ENCODE peak calls at places on chromosome 18, in four cellular contexts. A, Q, Y and F are unnamed samples. For H3K4me1, the result is how much of the 10 kb centered on the place peaks cover.

GRCh38 chr18:11203998-11204397 is 54.6 kb upstream of the PIEZO2 start:
- DNase-seq in A (no peak), Y (no peak), Q (no peak), F (no peak)

GRCh38 chr18:26192233-26192632 is 34.0 kb upstream of the TAF4B start:
- DNase-seq in A (no peak), Y (no peak), Q (no peak), F (no peak)

GRCh38 chr18:3340015-3340681 is 78.2 kb downstream of the MYL12B start:
- DNase-seq in Q (no peak), A (peak), Y (no peak), F (peak)

GRCh38 chr18:21686282-21687105 is 18.1 kb downstream of the ABHD3 start:
- DNase-seq in Y (peak), Q (no peak), A (no peak), F (peak)

GRCh38 chr18:79405019-79405780 is 9.5 kb downstream of the NFATC1 start:
- DNase-seq in Q (no peak), A (no peak), Y (no peak), F (no peak)

GRCh38 chr18:6960656-6961055 is 156.9 kb downstream of the LAMA1 start:
- DNase-seq in A (peak), Y (no peak), Q (no peak), F (peak)

GRCh38 chr18:30987479-30988241 is 54.9 kb downstream of the DSC3 start:
- DNase-seq in Q (no peak), Y (peak), A (peak), F (peak)

GRCh38 chr18:38933322-38933721 is 1367.7 kb upstream of the CELF4 start:
- DNase-seq in Q (no peak), A (peak), Y (no peak), F (no peak)

GRCh38 chr18:79744625-79745024 is 53.1 kb upstream of the KCNG2 start:
- DNase-seq in A (no peak), Y (no peak), Q (no peak), F (no peak)

GRCh38 chr18:53909668-53910067 is 314.8 kb downstream of the MBD2 start:
- DNase-seq in Y (no peak), Q (no peak), A (peak), F (no peak)

GRCh38 chr18:79518683-79519128 is 123.0 kb downstream of the NFATC1 start:
- DNase-seq in Q (no peak), Y (no peak), A (no peak), F (no peak)

GRCh38 chr18:44764863-44765262 is 84.2 kb downstream of the SETBP1 start:
- DNase-seq in Y (no peak), Q (no peak), A (no peak), F (no peak)

GRCh38 chr18:44765451-44765850 is 84.8 kb downstream of the SETBP1 start:
- DNase-seq in Q (no peak), A (no peak), Y (no peak), F (no peak)

GRCh38 chr18:44761812-44762211 is 81.1 kb downstream of the SETBP1 start:
- DNase-seq in Q (no peak), A (no peak), Y (peak), F (no peak)

GRCh38 chr18:44766461-44766860 is 85.8 kb downstream of the SETBP1 start:
- DNase-seq in A (no peak), Y (no peak), Q (no peak), F (no peak)

GRCh38 chr18:44763327-44763726 is 82.6 kb downstream of the SETBP1 start:
- DNase-seq in Q (no peak), A (no peak), Y (no peak), F (no peak)
- H3K4me1 ChIP-seq in Q (under half), A (under half), Y (half or more), F (under half)

GRCh38 chr18:35139517-35139916 is 98.3 kb downstream of the MAPRE2 start:
- DNase-seq in Y (no peak), Q (no peak), A (no peak), F (no peak)

GRCh38 chr18:35138773-35139172 is 97.6 kb downstream of the MAPRE2 start:
- DNase-seq in A (no peak), Y (no peak), Q (no peak), F (no peak)

GRCh38 chr18:35136248-35136647 is 95.0 kb downstream of the MAPRE2 start:
- DNase-seq in A (no peak), Q (no peak), Y (no peak), F (no peak)

GRCh38 chr18:35134190-35134730 is 93.0 kb downstream of the MAPRE2 start:
- DNase-seq in A (no peak), Q (no peak), Y (no peak), F (no peak)

GRCh38 chr18:35137632-35138031 is 96.4 kb downstream of the MAPRE2 start:
- DNase-seq in Q (no peak), A (no peak), Y (no peak), F (no peak)
- H3K4me1 ChIP-seq in Q (under half), A (under half), Y (under half), F (under half)

GRCh38 chr18:27666070-27666469 is 481.0 kb upstream of the CHST9 start:
- DNase-seq in Y (no peak), Q (no peak), A (no peak), F (no peak)

GRCh38 chr18:27662537-27662936 is 477.4 kb upstream of the CHST9 start:
- DNase-seq in Q (no peak), Y (no peak), A (no peak), F (no peak)

GRCh38 chr18:27667064-27667463 is 482.0 kb upstream of the CHST9 start:
- DNase-seq in A (no peak), Y (no peak), Q (no peak), F (no peak)

GRCh38 chr18:27668126-27668525 is 483.0 kb upstream of the CHST9 start:
- DNase-seq in Q (no peak), A (no peak), Y (no peak), F (no peak)

DNA sequence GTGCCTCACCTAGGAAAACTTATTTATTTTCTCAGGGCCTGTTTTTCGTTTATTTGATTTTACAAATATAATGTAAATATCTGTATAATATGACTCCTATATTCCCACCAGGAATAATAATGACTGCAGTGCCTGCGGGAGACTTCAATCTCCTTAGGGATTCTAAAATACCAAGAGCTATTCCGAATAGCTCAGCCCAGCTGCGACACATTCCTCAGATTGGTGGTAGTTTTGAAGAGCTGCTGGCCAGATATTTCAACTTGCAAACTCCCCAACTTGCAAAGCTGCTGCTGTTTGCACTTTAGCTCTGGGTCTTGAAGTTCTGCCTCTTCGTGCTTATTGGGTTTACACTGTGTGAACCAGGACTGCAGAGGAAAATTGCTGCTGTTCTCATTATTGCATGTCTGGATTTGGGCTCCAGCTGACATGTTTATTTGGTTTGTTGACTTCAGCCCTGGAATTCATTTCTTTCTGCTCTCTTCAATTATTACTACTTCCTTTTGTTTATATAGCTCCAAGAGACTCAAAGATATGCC is 480.2 kb upstream of the CHST9 start:
- DNase-seq in A (no peak), Y (no peak), Q (no peak), F (peak)
- H3K4me1 ChIP-seq in A (under half), Y (under half), Q (under half), F (under half)

GRCh38 chr18:77105680-77106079 is 26.9 kb downstream of the MBP start:
- DNase-seq in A (no peak), Q (no peak), Y (no peak), F (no peak)
- H3K4me1 ChIP-seq in A (under half), Q (under half), Y (half or more), F (under half)

GRCh38 chr18:58892536-58892935 is 27.9 kb downstream of the ZNF532 start:
- DNase-seq in A (no peak), Q (no peak), Y (no peak), F (no peak)
- H3K4me1 ChIP-seq in A (under half), Q (under half), Y (under half), F (under half)

DNA sequence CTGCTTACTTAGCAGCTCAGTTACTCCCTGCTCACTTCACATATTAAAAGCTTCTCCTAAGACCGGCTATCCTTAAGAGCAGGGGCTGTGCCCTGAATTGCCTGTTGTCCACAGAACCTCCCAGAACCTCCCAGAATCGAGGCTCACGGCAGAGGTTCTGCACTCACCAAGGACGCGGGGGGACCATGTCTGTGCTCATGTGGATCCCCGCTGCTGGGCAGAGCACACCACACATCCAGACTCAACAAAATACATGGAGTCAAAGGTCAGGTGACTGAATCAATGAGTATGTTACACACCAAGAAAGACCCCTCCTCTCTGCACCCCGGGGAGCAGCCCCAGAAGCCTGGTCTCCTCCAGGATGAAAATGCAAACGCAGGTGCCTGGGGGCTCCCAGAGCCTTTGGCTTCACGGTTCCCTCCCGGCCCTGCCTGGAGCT is 149.0 kb downstream of the MBP start:
- DNase-seq in Y (no peak), A (no peak), Q (no peak), F (no peak)
- H3K4me1 ChIP-seq in Y (under half), A (under half), Q (under half), F (under half)

DNA sequence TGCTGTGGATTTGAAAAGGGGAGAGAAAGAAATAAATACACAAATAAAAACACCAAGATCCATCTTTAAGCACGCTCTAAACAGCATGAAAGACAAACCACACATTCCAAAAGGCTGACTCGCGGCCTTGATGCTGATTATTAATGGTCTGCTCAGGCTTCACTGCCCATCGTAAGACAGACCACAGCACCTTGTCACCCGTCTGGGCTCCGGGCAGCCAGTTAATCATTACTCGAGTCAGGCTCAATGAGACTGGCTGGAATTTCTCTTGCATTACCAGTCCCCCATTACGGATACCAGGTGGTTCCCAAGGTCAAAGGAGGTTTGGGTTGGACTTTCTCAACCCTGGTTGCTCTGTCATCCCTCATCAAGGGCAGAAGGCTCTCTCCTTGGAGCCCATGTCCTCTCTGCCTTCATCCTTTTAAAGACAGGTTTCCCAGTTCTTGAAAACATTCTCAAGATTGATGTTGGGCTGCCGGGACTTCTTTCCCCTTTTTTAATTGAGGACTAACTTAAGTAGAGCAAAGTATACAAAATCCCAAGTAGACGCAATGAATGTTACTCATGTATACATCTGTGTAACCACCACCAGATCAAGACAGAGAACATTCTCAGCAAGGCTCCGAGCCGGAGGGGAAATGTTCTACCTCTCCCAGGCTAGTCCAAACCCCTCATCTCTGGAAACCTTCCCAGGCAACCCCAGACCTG is 8.1 kb downstream of the SMAD7 start:
- DNase-seq in Q (no peak), Y (peak), A (peak), F (peak)
- H3K4me1 ChIP-seq in Q (under half), Y (half or more), A (half or more), F (half or more)

GRCh38 chr18:8616026-8616401 is 6.8 kb downstream of the RAB12 start:
- DNase-seq in Y (no peak), A (peak), Q (no peak), F (no peak)
- H3K4me1 ChIP-seq in Y (half or more), A (under half), Q (under half), F (under half)

DNA sequence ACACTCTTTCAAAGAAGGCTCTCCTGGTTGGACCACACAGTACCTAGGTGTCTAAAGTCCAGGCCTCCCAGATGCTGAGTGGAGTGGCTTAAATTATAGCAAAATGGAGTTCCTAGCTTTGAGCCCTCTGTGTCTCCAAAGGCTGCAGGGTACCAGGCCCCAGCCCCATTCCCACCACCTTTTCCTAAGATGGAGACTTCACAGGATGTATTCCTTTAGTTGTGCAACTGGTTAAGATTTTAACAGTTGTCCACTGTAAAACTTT is 4.9 kb downstream of the SMAD7 start:
- DNase-seq in A (no peak), Q (no peak), Y (no peak), F (no peak)
- H3K4me1 ChIP-seq in A (half or more), Q (under half), Y (half or more), F (half or more)

GRCh38 chr18:24027156-24027555 is 12.6 kb downstream of the TTC39C start:
- DNase-seq in Y (no peak), Q (no peak), A (peak), F (peak)
- H3K4me1 ChIP-seq in Y (under half), Q (under half), A (under half), F (under half)